ENCODE peak calls at places on chromosomes 16 and 17, in five cellular contexts. One of them, this sample, is unnamed.

GRCh38 chr16:57528499-57529323 is 7.7 kb downstream of the CCDC102A start:
- DNase-seq in H1: no peak
- DNase-seq in prostate gland: no peak
- DNase-seq in PC-3: no peak
- DNase-seq in Panc1: no peak
- DNase-seq in this sample: peak; percentile 89

GRCh38 chr17:66214893-66215528 is 14.2 kb downstream of the APOH start:
- DNase-seq in H1: no peak
- DNase-seq in prostate gland: no peak
- DNase-seq in Panc1: no peak
- DNase-seq in PC-3: no peak
- DNase-seq in this sample: no peak

GRCh38 chr16:901715-902601 is 68.8 kb downstream of the LMF1 start:
- DNase-seq in H1: no peak
- DNase-seq in PC-3: no peak
- DNase-seq in prostate gland: no peak
- DNase-seq in Panc1: no peak
- DNase-seq in this sample: no peak

GRCh38 chr17:61583242-61583641 is 7.8 kb downstream of the NACA2 start:
- DNase-seq in Panc1: no peak
- DNase-seq in prostate gland: no peak
- DNase-seq in PC-3: peak; percentile 86
- DNase-seq in H1: no peak
- DNase-seq in this sample: peak; percentile 33

GRCh38 chr16:16096161-16096857 is 127.0 kb downstream of the ABCC6 start:
- DNase-seq in prostate gland: peak; percentile 24
- DNase-seq in Panc1: no peak
- DNase-seq in PC-3: no peak
- DNase-seq in H1: no peak
- DNase-seq in this sample: no peak

GRCh38 chr17:73765824-73766563 is 121.7 kb upstream of the SDK2 start:
- DNase-seq in H1: no peak
- DNase-seq in Panc1: no peak
- DNase-seq in PC-3: no peak
- DNase-seq in prostate gland: no peak
- DNase-seq in this sample: no peak

GRCh38 chr16:66271074-66272060 is 95.1 kb upstream of the CDH5 start:
- DNase-seq in PC-3: peak; percentile 78
- DNase-seq in Panc1: no peak
- DNase-seq in prostate gland: no peak
- DNase-seq in H1: no peak
- DNase-seq in this sample: no peak

GRCh38 chr17:39767147-39767546 is 29.4 kb downstream of the GRB7 start:
- DNase-seq in PC-3: no peak
- DNase-seq in prostate gland: no peak
- DNase-seq in H1: no peak
- DNase-seq in Panc1: no peak
- DNase-seq in this sample: no peak

GRCh38 chr17:39867891-39868553 is at the start of gene ZPBP2:
- DNase-seq in Panc1: no peak
- DNase-seq in prostate gland: no peak
- DNase-seq in PC-3: no peak
- DNase-seq in H1: no peak
- DNase-seq in this sample: peak; percentile 46

GRCh38 chr16:11161974-11162373 is 94.0 kb downstream of the SOCS1 start:
- DNase-seq in H1: no peak
- DNase-seq in Panc1: no peak
- DNase-seq in PC-3: no peak
- DNase-seq in prostate gland: no peak
- DNase-seq in this sample: no peak

GRCh38 chr16:71426069-71426879 is 15.6 kb downstream of the TLE7 start:
- DNase-seq in H1: peak; percentile 94
- DNase-seq in Panc1: peak; percentile 79
- DNase-seq in PC-3: no peak
- DNase-seq in prostate gland: peak; percentile 13
- DNase-seq in this sample: no peak

GRCh38 chr16:69754143-69754468 is 620 bp downstream of the NOB1 start:
- DNase-seq in Panc1: no peak
- DNase-seq in H1: no peak
- DNase-seq in prostate gland: no peak
- DNase-seq in PC-3: no peak
- DNase-seq in this sample: no peak

GRCh38 chr16:85422124-85422373 is 191.1 kb upstream of the GSE1 start:
- DNase-seq in H1: no peak
- DNase-seq in Panc1: no peak
- DNase-seq in PC-3: no peak
- DNase-seq in prostate gland: no peak
- DNase-seq in this sample: peak; percentile 36

GRCh38 chr16:79146-80054 is 1.4 kb downstream of the MPG start:
- DNase-seq in PC-3: no peak
- DNase-seq in prostate gland: no peak
- DNase-seq in H1: no peak
- DNase-seq in Panc1: no peak
- DNase-seq in this sample: no peak

GRCh38 chr16:11263737-11264136 is 5.4 kb downstream of the TNP2 start:
- DNase-seq in H1: no peak
- DNase-seq in PC-3: no peak
- DNase-seq in prostate gland: no peak
- DNase-seq in Panc1: no peak
- DNase-seq in this sample: no peak

GRCh38 chr17:36034127-36034526 is 16.4 kb upstream of the CCL23 start:
- DNase-seq in prostate gland: no peak
- DNase-seq in H1: no peak
- DNase-seq in PC-3: no peak
- DNase-seq in Panc1: no peak
- DNase-seq in this sample: no peak

GRCh38 chr16:7449808-7450207 is 117.2 kb downstream of the RBFOX1 start:
- DNase-seq in Panc1: no peak
- DNase-seq in PC-3: no peak
- DNase-seq in prostate gland: no peak
- DNase-seq in H1: no peak
- DNase-seq in this sample: no peak

GRCh38 chr16:86512860-86513470 is 2.6 kb downstream of the FOXF1 start:
- DNase-seq in Panc1: no peak
- DNase-seq in PC-3: no peak
- DNase-seq in prostate gland: no peak
- DNase-seq in H1: no peak
- DNase-seq in this sample: no peak

GRCh38 chr16:11666108-11667055 is 1.9 kb upstream of the SNN start:
- DNase-seq in PC-3: no peak
- DNase-seq in prostate gland: no peak
- DNase-seq in Panc1: no peak
- DNase-seq in H1: no peak
- DNase-seq in this sample: no peak

GRCh38 chr16:31109622-31110021 is 1.4 kb downstream of the BCKDK start:
- DNase-seq in PC-3: no peak
- DNase-seq in prostate gland: no peak
- DNase-seq in Panc1: no peak
- DNase-seq in H1: no peak
- DNase-seq in this sample: no peak

GRCh38 chr17:83109386-83109785 is 30.0 kb downstream of the METRNL start:
- DNase-seq in prostate gland: no peak
- DNase-seq in PC-3: no peak
- DNase-seq in Panc1: no peak
- DNase-seq in H1: no peak
- DNase-seq in this sample: no peak

GRCh38 chr16:3413730-3414379 is 12.8 kb downstream of the ZNF174 start:
- DNase-seq in prostate gland: no peak
- DNase-seq in PC-3: no peak
- DNase-seq in H1: no peak
- DNase-seq in Panc1: no peak
- DNase-seq in this sample: no peak
- H3K9me3 ChIP-seq in prostate gland: peaks cover 1% of the 10 kb centered on the region
- H3K9me3 ChIP-seq in PC-3: peaks cover 5% of the 10 kb centered on the region
- H3K9me3 ChIP-seq in H1: peaks cover 47% of the 10 kb centered on the region
- H3K9me3 ChIP-seq in Panc1: peaks cover 20% of the 10 kb centered on the region
- H3K9me3 ChIP-seq in this sample: peaks cover under 1% of the 10 kb centered on the region

GRCh38 chr16:20410153-20410723 is 904 bp downstream of the ACSM5 start:
- DNase-seq in PC-3: no peak
- DNase-seq in prostate gland: no peak
- DNase-seq in H1: no peak
- DNase-seq in Panc1: no peak
- DNase-seq in this sample: no peak

GRCh38 chr16:20415541-20415940 is 6.2 kb downstream of the ACSM5 start:
- DNase-seq in prostate gland: no peak
- DNase-seq in Panc1: no peak
- DNase-seq in PC-3: peak; percentile 10
- DNase-seq in H1: no peak
- DNase-seq in this sample: no peak

GRCh38 chr16:20409398-20410152 is at the start of gene ACSM5:
- DNase-seq in H1: no peak
- DNase-seq in Panc1: no peak
- DNase-seq in PC-3: no peak
- DNase-seq in prostate gland: no peak
- DNase-seq in this sample: no peak

GRCh38 chr16:20411055-20411454 is 1.7 kb downstream of the ACSM5 start:
- DNase-seq in prostate gland: no peak
- DNase-seq in Panc1: no peak
- DNase-seq in PC-3: no peak
- DNase-seq in H1: no peak
- DNase-seq in this sample: no peak
- H3K27ac ChIP-seq in prostate gland: no peak overlapping the region
- H3K27ac ChIP-seq in Panc1: no peak overlapping the region
- H3K27ac ChIP-seq in PC-3: no peak overlapping the region
- H3K27ac ChIP-seq in H1: no peak overlapping the region
- H3K27ac ChIP-seq in this sample: no peak overlapping the region

GRCh38 chr16:2231016-2231931 is 5.0 kb upstream of the DNASE1L2 start:
- DNase-seq in H1: no peak
- DNase-seq in PC-3: no peak
- DNase-seq in prostate gland: no peak
- DNase-seq in Panc1: no peak
- DNase-seq in this sample: no peak
- H3K36me3 ChIP-seq in H1: peaks cover 4% of the 10 kb centered on the region
- H3K36me3 ChIP-seq in PC-3: no peaks in the 10 kb centered on the region
- H3K36me3 ChIP-seq in prostate gland: peaks cover 46% of the 10 kb centered on the region
- H3K36me3 ChIP-seq in Panc1: peaks cover 5% of the 10 kb centered on the region
- H3K36me3 ChIP-seq in this sample: peaks cover 14% of the 10 kb centered on the region

GRCh38 chr17:22128171-22128570 is 435.8 kb downstream of the KCNJ18 start:
- DNase-seq in prostate gland: no peak
- DNase-seq in Panc1: no peak
- DNase-seq in PC-3: no peak
- DNase-seq in H1: no peak
- DNase-seq in this sample: no peak

GRCh38 chr17:22128723-22129122 is 436.4 kb downstream of the KCNJ18 start:
- DNase-seq in Panc1: no peak
- DNase-seq in prostate gland: no peak
- DNase-seq in H1: no peak
- DNase-seq in PC-3: no peak
- DNase-seq in this sample: no peak

GRCh38 chr17:22131740-22132139 is 439.4 kb downstream of the KCNJ18 start:
- DNase-seq in H1: no peak
- DNase-seq in Panc1: no peak
- DNase-seq in PC-3: no peak
- DNase-seq in prostate gland: no peak
- DNase-seq in this sample: no peak
- H3K9me3 ChIP-seq in H1: peaks cover 24% of the 10 kb centered on the region
- H3K9me3 ChIP-seq in Panc1: no peaks in the 10 kb centered on the region
- H3K9me3 ChIP-seq in PC-3: peaks cover 33% of the 10 kb centered on the region
- H3K9me3 ChIP-seq in prostate gland: no peaks in the 10 kb centered on the region
- H3K9me3 ChIP-seq in this sample: peaks cover 2% of the 10 kb centered on the region